ENCODE peak calls at places on chromosomes 4 and X, in six cellular contexts. O, H, Q, B, F and A are unnamed samples.

GRCh38 chr4:140996757-140997156 is 136.5 kb downstream of the RNF150 start:
- DNase-seq in B (no peak), Q (peak; percentile 51), F (no peak), H (no peak), O (no peak), A (no peak)

GRCh38 chr4:145511913-145512522 is 30.4 kb downstream of the SMAD1 start:
- DNase-seq in F (no peak), O (no peak), B (no peak), Q (peak; percentile 46), H (no peak), A (no peak)

GRCh38 chr4:338759-339097 is 1.1 kb downstream of the ZNF141 start:
- DNase-seq in F (no peak), O (no peak), Q (peak; percentile 5), B (no peak), H (no peak), A (no peak)

GRCh38 chrX:14956813-14957212 is 83.6 kb downstream of the MOSPD2 start:
- DNase-seq in F (no peak), O (no peak), Q (no peak), B (no peak), H (no peak), A (no peak)

GRCh38 chr4:55876387-55876786 is 22.9 kb downstream of the EXOC1 start:
- DNase-seq in H (no peak), B (no peak), F (no peak), O (no peak), Q (no peak), A (no peak)

GRCh38 chr4:37389967-37390580 is 145.5 kb downstream of the NWD2 start:
- DNase-seq in H (no peak), F (no peak), O (no peak), B (no peak), Q (peak; percentile 69), A (no peak)

GRCh38 chr4:4685810-4686209 is 144.0 kb upstream of the STX18 start:
- DNase-seq in O (no peak), Q (peak; percentile 16), F (no peak), B (no peak), H (no peak), A (no peak)

GRCh38 chr4:61204353-61204752 is 4.2 kb downstream of the ADGRL3 start:
- DNase-seq in H (no peak), B (no peak), O (no peak), Q (peak; percentile 86), F (no peak), A (no peak)

GRCh38 chr4:190014771-190015537 is 12.1 kb downstream of the FRG2 start:
- DNase-seq in F (no peak), H (no peak), O (no peak), Q (no peak), B (peak; percentile 79), A (no peak)

GRCh38 chr4:4259484-4260100 is 11.6 kb upstream of the TMEM128 start:
- DNase-seq in Q (no peak), F (no peak), H (no peak), B (no peak), O (no peak), A (no peak)

GRCh38 chr4:177051473-177052060 is 258.1 kb upstream of the NEIL3 start:
- DNase-seq in Q (peak; percentile 55), H (no peak), O (no peak), F (no peak), B (no peak), A (no peak)

GRCh38 chr4:40940317-40940720 is 190.6 kb downstream of the NSUN7 start:
- DNase-seq in B (no peak), Q (peak; percentile 83), H (peak; percentile 82), O (no peak), F (peak; percentile 65), A (no peak)

GRCh38 chrX:107978707-107979307 is 3.4 kb downstream of the TEX13B start:
- DNase-seq in O (no peak), H (no peak), F (no peak), B (no peak), Q (peak; percentile 59), A (no peak)
- TF ChIP-seq CTCF in O (no peak), H (peak; percentile 42), F (peak; percentile 6), B (no peak), Q (peak; percentile 57), A (no peak)

GRCh38 chr4:42404001-42404400 is 6.7 kb downstream of the SHISA3 start:
- DNase-seq in B (no peak), O (no peak), F (no peak), Q (no peak), H (no peak), A (no peak)
- TF ChIP-seq CTCF in B (no peak), O (no peak), F (no peak), Q (no peak), H (no peak), A (no peak)

GRCh38 chr4:105196523-105197145 is 50.0 kb downstream of the TET2 start:
- DNase-seq in H (no peak), F (no peak), O (no peak), Q (peak; percentile 29), B (no peak), A (no peak)
- TF ChIP-seq CTCF in H (peak; percentile 44), F (no peak), O (no peak), Q (peak; percentile 40), B (no peak), A (no peak)

GRCh38 chr4:168390041-168390440 is 71.5 kb upstream of the DDX60 start:
- DNase-seq in H (no peak), B (no peak), F (no peak), Q (no peak), O (no peak), A (no peak)

GRCh38 chr4:168397611-168398169 is 79.1 kb upstream of the DDX60 start:
- DNase-seq in F (no peak), O (no peak), B (no peak), H (no peak), Q (no peak), A (no peak)

GRCh38 chr4:168398589-168398988 is 80.0 kb upstream of the DDX60 start:
- DNase-seq in H (no peak), B (no peak), F (no peak), Q (no peak), O (no peak), A (no peak)

GRCh38 chr4:168398188-168398587 is 79.6 kb upstream of the DDX60 start:
- DNase-seq in F (no peak), O (no peak), Q (no peak), H (no peak), B (no peak), A (no peak)

GRCh38 chr4:168394556-168394955 is 76.0 kb upstream of the DDX60 start:
- DNase-seq in F (no peak), O (no peak), B (no peak), H (no peak), Q (no peak), A (no peak)
- TF ChIP-seq CTCF in F (no peak), O (no peak), B (no peak), H (no peak), Q (no peak), A (no peak)

GRCh38 chrX:64093761-64094160 is 111.7 kb downstream of the AMER1 start:
- DNase-seq in F (no peak), Q (peak; percentile 16), B (no peak), H (no peak), O (no peak), A (no peak)
- TF ChIP-seq CTCF in F (peak; percentile 9), Q (no peak), B (no peak), H (peak; percentile 54), O (no peak), A (no peak)

GRCh38 chrX:37504991-37505390 is 66.5 kb upstream of the LANCL3 start:
- DNase-seq in O (no peak), Q (no peak), H (no peak), B (no peak), F (no peak), A (no peak)

DNA sequence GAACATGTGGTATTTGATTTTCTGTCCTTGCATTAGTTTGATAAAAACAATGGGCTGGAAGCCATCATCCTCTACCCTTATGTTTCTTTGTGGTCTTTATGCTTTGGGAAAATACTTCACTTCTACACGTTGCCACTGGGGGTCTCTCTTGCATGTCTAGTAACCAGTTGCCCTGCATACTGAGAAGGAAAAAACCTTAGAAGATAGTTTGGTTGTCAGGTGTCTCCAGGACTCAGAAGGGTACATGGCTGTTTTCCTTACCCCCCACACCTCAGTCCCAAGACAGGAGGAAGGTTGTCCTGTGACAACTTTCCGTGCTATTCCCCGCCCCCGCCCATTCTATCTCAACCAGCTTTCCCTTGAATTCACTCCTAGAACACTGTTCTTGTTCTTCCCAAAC is 62.1 kb upstream of the LANCL3 start:
- DNase-seq in F (no peak), H (no peak), O (no peak), Q (peak; percentile 13), B (no peak), A (no peak)
- TF ChIP-seq CTCF in F (no peak), H (peak; percentile 47), O (no peak), Q (peak; percentile 30), B (no peak), A (no peak)

DNA sequence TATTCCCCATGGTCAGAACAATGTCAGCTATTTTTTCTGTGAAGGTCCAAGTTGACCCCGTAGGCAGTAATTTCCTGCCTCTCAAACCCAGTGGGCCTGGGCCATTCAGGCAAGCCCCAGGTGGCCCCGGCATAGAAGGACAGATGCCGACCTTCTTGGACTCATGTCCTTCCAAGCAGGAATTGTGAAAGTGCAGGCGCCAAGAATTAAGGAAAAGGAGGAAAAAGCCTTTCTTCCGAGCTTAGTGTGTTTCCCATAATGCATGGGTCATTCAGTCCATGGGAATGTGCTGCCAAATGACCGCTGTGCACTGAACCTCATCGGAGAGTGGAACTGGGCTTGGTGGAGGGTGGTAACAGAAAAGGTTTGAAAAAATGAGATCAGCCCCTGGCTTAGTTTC is 196.5 kb upstream of the HS3ST1 start:
- DNase-seq in B (no peak), F (peak; percentile 27), O (no peak), Q (no peak), H (peak; percentile 19), A (no peak)
- TF ChIP-seq CTCF in B (no peak), F (no peak), O (no peak), Q (no peak), H (no peak), A (no peak)

DNA sequence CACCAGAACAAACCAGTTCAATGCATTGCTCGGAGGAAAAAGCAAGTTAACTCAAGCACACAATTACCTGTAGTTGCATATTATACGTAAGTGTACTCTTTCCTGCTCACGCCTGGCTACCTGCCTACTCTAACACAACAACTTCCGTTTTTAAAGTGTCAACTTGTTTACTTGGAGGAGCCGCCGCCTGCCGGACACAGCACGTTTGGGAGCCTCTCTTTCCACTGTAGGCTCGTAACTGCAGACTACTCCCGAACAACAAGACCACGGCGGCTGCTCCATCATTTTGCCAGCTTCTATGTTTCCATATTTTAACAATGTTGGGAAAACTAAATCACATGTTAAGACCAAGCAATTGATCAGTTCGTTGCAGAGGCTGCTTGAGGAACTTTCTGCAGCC is 882 bp downstream of the MTNR1A start:
- DNase-seq in H (no peak), F (no peak), B (no peak), Q (peak; percentile 36), O (peak; percentile 42), A (no peak)
- TF ChIP-seq CTCF in H (no peak), F (no peak), B (no peak), Q (peak; percentile 34), O (no peak), A (no peak)